ENCODE peak calls at places on chromosomes 3 and 15, in eight cellular contexts. V is fibroblast of mammary gland, R is AG04450, I is endodermal cell, Y is fibroblast of the aortic adventitia, K is IMR-90, D is tibial artery, U is GM12878. F is an unnamed sample.
A peak's percentile ranks its signal among the peaks of the same experiment; 100 is the strongest.

GRCh38 chr3:187947927-187948682 is 202.8 kb upstream of the BCL6 start:
- DNase-seq in V (no peak), R (no peak), I (no peak), Y (no peak), K (no peak), D (no peak), U (no peak), F (no peak)

GRCh38 chr3:38581774-38582173 is 67.7 kb downstream of the SCN5A start:
- DNase-seq in V (no peak), R (no peak), I (no peak), Y (no peak), K (no peak), D (peak; percentile 8), U (no peak), F (no peak)

GRCh38 chr3:107216711-107217110 is 160.5 kb upstream of the CCDC54 start:
- DNase-seq in V (peak; percentile 99), R (no peak), I (no peak), Y (peak; percentile 99), K (peak; percentile 91), D (no peak), U (no peak), F (peak; percentile 99)

GRCh38 chr15:78508272-78508671 is 895 bp downstream of the HYKK start:
- DNase-seq in V (no peak), R (no peak), I (no peak), Y (no peak), K (no peak), D (no peak), U (no peak), F (no peak)

GRCh38 chr3:90052425-90052950 is 945.1 kb downstream of the EPHA3 start:
- DNase-seq in V (no peak), R (no peak), I (no peak), Y (no peak), K (no peak), D (no peak), U (no peak), F (peak; percentile 25)

GRCh38 chr3:101531473-101532086 is 18.6 kb upstream of the SENP7 start:
- DNase-seq in V (no peak), R (no peak), I (no peak), Y (no peak), K (no peak), D (no peak), U (no peak), F (no peak)

GRCh38 chr15:59329570-59330350 is 42.9 kb downstream of the MYO1E start:
- DNase-seq in V (peak; percentile 87), R (peak; percentile 41), I (no peak), Y (peak; percentile 98), K (peak; percentile 86), D (peak; percentile 29), U (no peak), F (peak; percentile 94)

GRCh38 chr3:46369675-46370132 is 1.0 kb upstream of the CCR5 start:
- DNase-seq in V (no peak), R (no peak), I (no peak), Y (no peak), K (no peak), D (no peak), U (no peak), F (no peak)

GRCh38 chr3:126322181-126322967 is 34.8 kb downstream of the KLF15 start:
- DNase-seq in V (no peak), R (no peak), I (peak; percentile 31), Y (no peak), K (no peak), D (peak; percentile 14), U (no peak), F (no peak)

GRCh38 chr15:42650208-42651066 is 75.0 kb downstream of the STARD9 start:
- DNase-seq in V (peak; percentile 89), R (peak; percentile 73), I (peak; percentile 84), Y (peak; percentile 87), K (peak; percentile 88), D (peak; percentile 64), U (peak; percentile 64), F (peak; percentile 93)

GRCh38 chr3:195540526-195540925 is 2.6 kb downstream of the PPP1R2 start:
- DNase-seq in V (no peak), R (no peak), I (no peak), Y (no peak), K (no peak), D (no peak), U (no peak), F (no peak)

GRCh38 chr3:195542261-195542660 is 864 bp downstream of the PPP1R2 start:
- DNase-seq in V (no peak), R (no peak), I (no peak), Y (peak; percentile 22), K (no peak), D (no peak), U (no peak), F (peak; percentile 16)

GRCh38 chr3:195544634-195545033 is 1.5 kb upstream of the PPP1R2 start:
- DNase-seq in V (no peak), R (no peak), I (no peak), Y (peak; percentile 81), K (no peak), D (peak; percentile 38), U (no peak), F (no peak)

GRCh38 chr3:195543642-195544536 is 764 bp upstream of the PPP1R2 start:
- DNase-seq in V (no peak), R (no peak), I (peak; percentile 79), Y (peak; percentile 31), K (no peak), D (no peak), U (no peak), F (peak; percentile 25)

DNA sequence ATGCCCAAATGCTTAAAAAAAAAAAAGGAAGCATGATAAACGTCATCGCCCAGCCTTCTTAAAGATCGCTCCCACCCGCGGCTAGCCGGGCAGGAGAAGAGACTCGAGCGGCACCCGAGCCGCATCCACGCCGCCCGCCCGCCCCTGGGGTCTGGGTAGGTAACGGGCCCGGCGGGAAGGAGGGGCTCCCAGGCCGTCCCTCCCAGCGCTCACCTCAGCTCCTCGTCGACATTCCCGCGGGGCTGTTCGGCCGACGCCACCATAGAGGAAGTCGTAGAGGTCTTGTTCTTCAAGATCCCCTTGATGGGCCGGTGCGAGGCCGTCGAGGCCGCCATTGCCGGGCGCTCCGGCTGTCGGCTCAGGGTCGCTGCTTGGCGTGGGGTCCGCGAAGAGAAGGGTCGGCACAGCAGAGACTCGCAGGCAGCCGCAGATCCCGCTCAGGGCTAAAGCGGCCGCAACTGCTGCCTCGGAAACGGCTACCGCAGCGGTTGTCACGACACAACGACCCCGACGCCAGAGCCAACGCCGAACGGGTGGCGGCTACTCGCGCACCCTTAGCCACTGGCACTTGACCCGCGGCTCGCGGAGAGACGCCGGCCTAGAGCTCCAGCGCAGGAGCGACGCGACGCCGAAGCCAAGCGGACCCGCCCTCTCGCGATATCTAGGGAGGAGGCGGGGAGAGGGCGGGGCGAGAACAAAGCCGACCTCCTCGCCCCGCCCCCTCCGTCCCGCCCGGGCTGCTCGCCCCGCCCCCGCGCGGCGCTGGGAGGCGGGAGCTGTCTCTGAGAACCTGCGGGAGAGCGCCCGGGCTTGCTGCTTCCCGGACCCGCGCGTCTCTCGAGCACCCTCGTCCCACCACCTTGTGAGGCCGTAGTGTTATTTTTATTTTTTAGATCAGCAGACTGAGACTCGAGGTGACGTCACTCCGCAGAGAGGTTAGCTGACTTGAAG is at the start of gene PPP1R2:
- DNase-seq in V (peak; percentile 88), R (peak; percentile 78), I (peak; percentile 96), Y (peak; percentile 88), K (peak; percentile 86), D (peak; percentile 88), U (peak; percentile 64), F (peak; percentile 93)
- TF ChIP-seq CTCF in V (no peak), R (no peak), I (no peak), Y (no peak), K (no peak), D (no peak), U (no peak), F (no peak)

GRCh38 chr3:50194128-50194902 is 2.9 kb downstream of the GNAT1 start:
- DNase-seq in V (peak; percentile 52), R (no peak), I (peak; percentile 91), Y (peak; percentile 60), K (peak; percentile 50), D (peak; percentile 45), U (no peak), F (peak; percentile 69)

GRCh38 chr3:50193746-50194127 is 2.3 kb downstream of the GNAT1 start:
- DNase-seq in V (no peak), R (no peak), I (no peak), Y (no peak), K (no peak), D (no peak), U (no peak), F (no peak)

GRCh38 chr3:50193286-50193685 is 1.9 kb downstream of the GNAT1 start:
- DNase-seq in V (no peak), R (no peak), I (no peak), Y (no peak), K (no peak), D (no peak), U (no peak), F (no peak)

GRCh38 chr3:50192124-50192523 is 714 bp downstream of the GNAT1 start:
- DNase-seq in V (no peak), R (no peak), I (no peak), Y (no peak), K (no peak), D (no peak), U (no peak), F (no peak)

GRCh38 chr3:50192689-50193141 is 1.3 kb downstream of the GNAT1 start:
- DNase-seq in V (peak; percentile 50), R (peak; percentile 15), I (peak; percentile 97), Y (peak; percentile 61), K (peak; percentile 40), D (peak; percentile 62), U (peak; percentile 16), F (peak; percentile 67)
- H3K4me3 ChIP-seq in V (no peak overlapping the region), R (no peak overlapping the region), I (no peak overlapping the region), Y (no peak overlapping the region), K (no peak overlapping the region), D (no peak overlapping the region), U (no peak overlapping the region), F (no peak overlapping the region)

GRCh38 chr3:160001850-160002623 is 13.4 kb downstream of the IL12A start:
- DNase-seq in V (no peak), R (no peak), I (no peak), Y (no peak), K (no peak), D (no peak), U (no peak), F (no peak)

GRCh38 chr3:160006282-160007163 is 17.9 kb downstream of the IL12A start:
- DNase-seq in V (peak; percentile 82), R (peak; percentile 61), I (peak; percentile 78), Y (peak; percentile 83), K (peak; percentile 77), D (peak; percentile 29), U (no peak), F (peak; percentile 90)

GRCh38 chr3:160005004-160005403 is 16.4 kb downstream of the IL12A start:
- DNase-seq in V (no peak), R (no peak), I (no peak), Y (no peak), K (no peak), D (no peak), U (no peak), F (no peak)

GRCh38 chr3:160001154-160001760 is 12.6 kb downstream of the IL12A start:
- DNase-seq in V (no peak), R (no peak), I (no peak), Y (no peak), K (no peak), D (no peak), U (no peak), F (no peak)

GRCh38 chr3:160003520-160004128 is 15.0 kb downstream of the IL12A start:
- DNase-seq in V (peak; percentile 54), R (no peak), I (peak; percentile 91), Y (peak; percentile 47), K (peak; percentile 31), D (no peak), U (no peak), F (peak; percentile 62)
- TF ChIP-seq CTCF in V (peak; percentile 54), R (peak; percentile 41), I (peak; percentile 85), Y (peak; percentile 50), K (peak; percentile 51), D (peak; percentile 30), U (peak; percentile 65), F (peak; percentile 54)

GRCh38 chr15:66251065-66251789 is 2.3 kb downstream of the MEGF11 start:
- DNase-seq in V (no peak), R (no peak), I (no peak), Y (no peak), K (no peak), D (no peak), U (no peak), F (no peak)
- H3K4me3 ChIP-seq in V (no peak overlapping the region), R (no peak overlapping the region), I (no peak overlapping the region), Y (no peak overlapping the region), K (no peak overlapping the region), D (no peak overlapping the region), U (no peak overlapping the region), F (no peak overlapping the region)